ENCODE peak calls at places on chromosomes 16 and 17, in four cellular contexts. N is adrenal gland; A is thoracic aorta; V is CD8-positive, alpha-beta T cell. L is an unnamed sample.

GRCh38 chr17:50692448-50693040 is 15.2 kb downstream of the ANKRD40 start:
- DNase-seq in N (no peak), A (no peak), V (no peak), L (no peak)

GRCh38 chr16:85554114-85554790 is 58.9 kb upstream of the GSE1 start:
- DNase-seq in N (peak; percentile 67), A (no peak), V (peak; percentile 63), L (no peak)

GRCh38 chr17:14010999-14011692 is 58.2 kb upstream of the COX10 start:
- DNase-seq in N (no peak), A (no peak), V (no peak), L (no peak)

GRCh38 chr17:71118039-71118438 is 948.7 kb downstream of the KCNJ2 start:
- DNase-seq in N (no peak), A (no peak), V (no peak), L (no peak)

GRCh38 chr16:88978608-88979346 is 1.8 kb upstream of the CBFA2T3 start:
- DNase-seq in N (no peak), A (no peak), V (no peak), L (no peak)

GRCh38 chr17:4204190-4204589 is 59.6 kb downstream of the ANKFY1 start:
- DNase-seq in N (no peak), A (no peak), V (no peak), L (no peak)

GRCh38 chr17:58338907-58339774 is 10.5 kb upstream of the TSPOAP1 start:
- DNase-seq in N (peak; percentile 46), A (no peak), V (peak; percentile 40), L (no peak)

GRCh38 chr17:2063306-2064146 is 8.6 kb downstream of the HIC1 start:
- DNase-seq in N (no peak), A (no peak), V (no peak), L (no peak)

GRCh38 chr16:14007460-14007859 is 63.7 kb upstream of the MRTFB start:
- DNase-seq in N (no peak), A (no peak), V (no peak), L (no peak)

GRCh38 chr16:1978476-1979120 is 2.7 kb downstream of the NOXO1 start:
- DNase-seq in N (no peak), A (no peak), V (no peak), L (no peak)

GRCh38 chr16:83402160-83402794 is 405.5 kb upstream of the HSBP1 start:
- DNase-seq in N (no peak), A (no peak), V (no peak), L (no peak)

GRCh38 chr17:66386789-66387351 is 84.5 kb downstream of the PRKCA start:
- DNase-seq in N (no peak), A (no peak), V (no peak), L (no peak)

GRCh38 chr17:3722716-3723115 is 987 bp upstream of the HASPIN start:
- DNase-seq in N (no peak), A (no peak), V (no peak), L (no peak)

GRCh38 chr17:77496831-77497577 is 356.2 kb downstream of the SEC14L1 start:
- DNase-seq in N (no peak), A (no peak), V (no peak), L (no peak)

GRCh38 chr17:27907976-27908558 is 14.9 kb upstream of the LYRM9 start:
- DNase-seq in N (no peak), A (no peak), V (no peak), L (no peak)

GRCh38 chr17:14352139-14352538 is 51.3 kb downstream of the HS3ST3B1 start:
- DNase-seq in N (no peak), A (no peak), V (no peak), L (no peak)

GRCh38 chr16:48511071-48511540 is 98.9 kb downstream of the N4BP1 start:
- DNase-seq in N (no peak), A (no peak), V (no peak), L (no peak)

GRCh38 chr17:34299017-34299416 is 13.5 kb downstream of the CCL11 start:
- DNase-seq in N (no peak), A (no peak), V (no peak), L (no peak)

GRCh38 chr17:42178817-42179216 is 2.1 kb downstream of the KCNH4 start:
- DNase-seq in N (no peak), A (no peak), V (no peak), L (no peak)

GRCh38 chr17:78883090-78883532 is 19.9 kb downstream of the CEP295NL start:
- DNase-seq in N (peak; percentile 86), A (peak; percentile 81), V (no peak), L (peak; percentile 22)

GRCh38 chr16:20859699-20860098 is 40.5 kb downstream of the DCUN1D3 start:
- DNase-seq in N (no peak), A (no peak), V (no peak), L (no peak)

GRCh38 chr17:57281887-57282653 is 25.7 kb downstream of the MSI2 start:
- DNase-seq in N (no peak), A (no peak), V (peak; percentile 14), L (no peak)

GRCh38 chr17:76550712-76551615 is 11.1 kb downstream of the PRCD start:
- DNase-seq in N (no peak), A (no peak), V (no peak), L (no peak)

GRCh38 chr17:80427366-80428282 is 12.7 kb downstream of the ENDOV start:
- DNase-seq in N (no peak), A (no peak), V (no peak), L (no peak)

GRCh38 chr17:10249271-10250010 is 51.0 kb upstream of the GAS7 start:
- DNase-seq in N (no peak), A (no peak), V (no peak), L (no peak)

GRCh38 chr16:17177242-17177967 is 293.4 kb downstream of the XYLT1 start:
- DNase-seq in N (no peak), A (no peak), V (no peak), L (no peak)

GRCh38 chr17:59466943-59467801 is 98.2 kb upstream of the DHX40 start:
- DNase-seq in N (no peak), A (no peak), V (no peak), L (no peak)

GRCh38 chr16:86680137-86680536 is 101.8 kb downstream of the FOXL1 start:
- DNase-seq in N (no peak), A (no peak), V (no peak), L (no peak)

GRCh38 chr16:1518626-1519135 is 14.8 kb upstream of the TMEM204 start:
- DNase-seq in N (no peak), A (no peak), V (no peak), L (no peak)

GRCh38 chr17:43556292-43556691 is 10.2 kb upstream of the ETV4 start:
- DNase-seq in N (peak; percentile 76), A (no peak), V (no peak), L (no peak)

GRCh38 chr16:22192261-22193133 is 13.6 kb upstream of the EEF2K start:
- DNase-seq in N (peak; percentile 75), A (peak; percentile 22), V (peak; percentile 79), L (no peak)

GRCh38 chr17:29292071-29292991 is 1.6 kb downstream of the NUFIP2 start:
- DNase-seq in N (peak; percentile 76), A (peak; percentile 9), V (peak; percentile 65), L (no peak)

GRCh38 chr17:70168044-70168978 is 1.0 kb upstream of the KCNJ2 start:
- DNase-seq in N (peak; percentile 57), A (no peak), V (no peak), L (peak; percentile 32)

GRCh38 chr16:12639044-12639443 is 164.6 kb downstream of the CPPED1 start:
- DNase-seq in N (no peak), A (no peak), V (no peak), L (no peak)

GRCh38 chr17:4607773-4608187 is 23.5 kb downstream of the SMTNL2 start:
- DNase-seq in N (peak; percentile 81), A (no peak), V (no peak), L (no peak)

GRCh38 chr17:8253801-8254200 is 4.7 kb downstream of the PFAS start:
- DNase-seq in N (peak; percentile 28), A (no peak), V (no peak), L (no peak)
- TF ChIP-seq CTCF in N (peak; percentile 18), A (no peak), V (no peak), L (no peak)

DNA sequence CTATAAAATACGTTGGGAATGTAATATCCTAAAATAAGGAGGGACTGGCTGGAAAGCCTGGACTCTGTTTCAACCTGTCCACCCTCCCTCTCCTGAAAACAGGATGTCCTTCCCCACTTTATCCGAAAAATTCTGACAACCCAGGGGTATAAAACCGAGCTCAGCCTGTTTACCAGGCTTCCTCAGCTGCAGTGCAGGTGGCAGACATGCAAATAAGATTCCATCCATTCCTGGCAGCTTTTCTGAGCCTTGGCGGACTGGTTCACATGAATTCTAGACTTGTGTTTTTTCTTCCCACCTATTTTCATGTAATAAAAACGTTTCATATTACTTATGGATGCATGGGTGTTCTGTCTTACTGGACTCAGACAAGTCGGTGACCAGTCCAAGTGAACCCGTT is 479.3 kb downstream of the KCNJ18 start:
- DNase-seq in N (no peak), A (no peak), V (no peak), L (no peak)
- TF ChIP-seq CTCF in N (no peak), A (no peak), V (no peak), L (no peak)

DNA sequence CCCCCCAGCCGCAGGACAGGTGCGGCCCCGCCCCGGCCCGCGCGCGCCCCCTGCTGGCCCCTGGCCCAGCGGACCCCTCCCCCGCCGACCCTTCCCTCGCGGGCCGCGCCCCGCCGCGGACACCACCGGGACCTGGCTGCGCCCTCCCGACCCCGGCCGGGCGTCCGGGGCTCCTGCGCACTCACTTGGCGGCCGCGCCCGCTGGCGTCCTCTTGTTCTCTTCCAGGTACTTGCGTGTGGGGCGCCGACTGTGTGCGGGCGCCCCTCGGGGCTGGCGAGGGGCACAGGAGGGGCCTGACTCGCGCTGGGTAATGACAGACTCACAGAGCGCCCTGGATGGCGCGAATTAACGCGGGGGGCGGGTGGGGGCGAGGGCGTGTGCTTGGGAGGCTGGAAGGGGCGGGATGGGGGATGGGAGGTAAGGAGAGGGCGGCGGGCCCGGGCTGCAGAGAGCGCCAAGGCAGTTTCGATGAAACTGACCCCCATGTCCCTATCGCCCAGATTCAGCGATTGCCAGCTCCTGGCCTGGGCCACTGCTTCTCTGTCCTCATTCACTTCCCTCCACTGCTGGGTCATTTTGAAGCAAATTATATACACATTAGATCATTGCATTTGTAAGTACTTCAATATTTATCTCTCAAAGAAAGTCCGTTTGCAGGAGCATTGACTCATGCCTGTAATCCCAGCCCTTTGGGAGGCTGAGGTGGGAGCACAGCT is 445 bp upstream of the DBNDD1 start:
- DNase-seq in N (no peak), A (no peak), V (peak; percentile 61), L (no peak)
- TF ChIP-seq CTCF in N (no peak), A (no peak), V (no peak), L (peak; percentile 89)

DNA sequence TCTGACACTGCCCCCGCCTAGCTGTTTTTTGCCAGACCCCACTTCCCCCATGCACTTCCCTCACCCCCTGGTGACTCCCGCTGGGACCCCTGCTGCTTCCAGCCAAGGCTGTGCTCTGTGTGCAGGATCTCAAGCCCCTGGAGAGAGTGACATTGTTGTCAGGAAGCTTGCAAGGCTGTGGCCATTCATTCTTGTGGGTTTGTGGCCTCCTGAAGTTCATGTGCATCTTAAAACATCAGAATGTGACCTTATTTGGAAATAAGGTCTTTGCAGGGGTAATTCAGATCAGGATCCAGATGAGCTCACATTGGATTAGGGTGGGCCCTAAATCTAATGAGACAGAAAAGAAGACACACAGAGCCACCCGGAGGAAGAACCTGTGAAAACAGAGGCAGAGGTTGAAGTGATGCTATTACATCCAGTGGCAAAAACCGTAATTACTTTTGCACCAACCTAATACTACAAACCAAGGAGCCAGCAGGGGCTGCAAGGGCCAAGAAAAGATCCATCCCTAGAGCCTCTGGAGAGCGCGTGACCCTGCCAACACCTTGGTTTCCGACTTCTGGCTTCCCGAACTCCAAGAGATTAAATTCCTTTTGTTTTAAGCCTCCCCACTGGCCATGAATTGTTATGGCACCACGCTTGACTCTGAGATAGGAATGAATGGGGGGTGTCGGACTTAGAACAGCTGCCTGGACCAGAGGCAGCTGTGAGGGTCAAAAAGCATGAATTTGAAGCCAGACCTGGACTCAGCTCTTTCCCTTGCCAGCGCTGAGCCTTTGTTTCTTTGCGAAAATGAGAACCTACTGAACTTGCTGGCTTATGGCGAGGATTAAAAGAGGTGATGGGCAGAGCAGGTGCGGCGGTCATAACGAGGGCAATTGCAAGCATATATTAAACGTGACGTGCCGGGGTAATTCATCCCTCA is 75.5 kb downstream of the BMERB1 start:
- DNase-seq in N (no peak), A (no peak), V (no peak), L (no peak)
- TF ChIP-seq CTCF in N (no peak), A (no peak), V (no peak), L (no peak)

L was measured in Panc1.